ENCODE peak calls at places on chromosomes 7 and 10, in ten cellular contexts. One of them, this sample, is unnamed.
A peak's percentile ranks its signal among the peaks of the same experiment; 100 is the strongest.

GRCh38 chr10:89615824-89616223 is 29.2 kb downstream of the PANK1 start:
- DNase-seq in activated CD4-positive, alpha-beta T cell treated with anti-CD3 and anti-CD28 coated beads, Interleukin-2, amount 10 ng/mL, durations not matched to agents 7 days and 5 days: no peak
- DNase-seq in effector CD4-positive, alpha-beta T cell: no peak
- DNase-seq in activated gamma-delta T cell: no peak
- DNase-seq in NCI-H1105: no peak
- DNase-seq in Calu3: no peak
- DNase-seq in GM20000: no peak
- DNase-seq in mucosa of descending colon: no peak
- DNase-seq in colonic mucosa: no peak
- DNase-seq in Caki2: no peak
- DNase-seq in this sample: no peak

GRCh38 chr10:3624367-3624766 is 160.6 kb downstream of the KLF6 start:
- DNase-seq in activated CD4-positive, alpha-beta T cell treated with anti-CD3 and anti-CD28 coated beads, Interleukin-2, amount 10 ng/mL, durations not matched to agents 7 days and 5 days: no peak
- DNase-seq in effector CD4-positive, alpha-beta T cell: no peak
- DNase-seq in activated gamma-delta T cell: no peak
- DNase-seq in NCI-H1105: no peak
- DNase-seq in Calu3: no peak
- DNase-seq in GM20000: no peak
- DNase-seq in mucosa of descending colon: no peak
- DNase-seq in colonic mucosa: no peak
- DNase-seq in Caki2: no peak
- DNase-seq in this sample: no peak

GRCh38 chr10:97517096-97517750 is 18.5 kb downstream of the UBTD1 start:
- DNase-seq in activated CD4-positive, alpha-beta T cell treated with anti-CD3 and anti-CD28 coated beads, Interleukin-2, amount 10 ng/mL, durations not matched to agents 7 days and 5 days: no peak
- DNase-seq in effector CD4-positive, alpha-beta T cell: no peak
- DNase-seq in activated gamma-delta T cell: no peak
- DNase-seq in NCI-H1105: no peak
- DNase-seq in Calu3: no peak
- DNase-seq in GM20000: no peak
- DNase-seq in mucosa of descending colon: no peak
- DNase-seq in colonic mucosa: no peak
- DNase-seq in Caki2: no peak
- DNase-seq in this sample: no peak

GRCh38 chr10:7046615-7047014 is 364.2 kb downstream of the SFMBT2 start:
- DNase-seq in activated CD4-positive, alpha-beta T cell treated with anti-CD3 and anti-CD28 coated beads, Interleukin-2, amount 10 ng/mL, durations not matched to agents 7 days and 5 days: no peak
- DNase-seq in effector CD4-positive, alpha-beta T cell: no peak
- DNase-seq in activated gamma-delta T cell: no peak
- DNase-seq in NCI-H1105: no peak
- DNase-seq in Calu3: no peak
- DNase-seq in GM20000: no peak
- DNase-seq in mucosa of descending colon: no peak
- DNase-seq in colonic mucosa: no peak
- DNase-seq in Caki2: no peak
- DNase-seq in this sample: no peak

GRCh38 chr7:116633131-116633988 is 38.6 kb upstream of the MET start:
- DNase-seq in activated CD4-positive, alpha-beta T cell treated with anti-CD3 and anti-CD28 coated beads, Interleukin-2, amount 10 ng/mL, durations not matched to agents 7 days and 5 days: no peak
- DNase-seq in effector CD4-positive, alpha-beta T cell: no peak
- DNase-seq in activated gamma-delta T cell: no peak
- DNase-seq in NCI-H1105: no peak
- DNase-seq in Calu3: no peak
- DNase-seq in GM20000: peak; percentile 31
- DNase-seq in mucosa of descending colon: no peak
- DNase-seq in colonic mucosa: no peak
- DNase-seq in Caki2: peak; percentile 85
- DNase-seq in this sample: no peak

GRCh38 chr7:103632972-103633371 is 187.0 kb upstream of the SLC26A5 start:
- DNase-seq in activated CD4-positive, alpha-beta T cell treated with anti-CD3 and anti-CD28 coated beads, Interleukin-2, amount 10 ng/mL, durations not matched to agents 7 days and 5 days: no peak
- DNase-seq in effector CD4-positive, alpha-beta T cell: no peak
- DNase-seq in activated gamma-delta T cell: no peak
- DNase-seq in NCI-H1105: no peak
- DNase-seq in Calu3: no peak
- DNase-seq in GM20000: no peak
- DNase-seq in mucosa of descending colon: no peak
- DNase-seq in colonic mucosa: no peak
- DNase-seq in Caki2: no peak
- DNase-seq in this sample: no peak

GRCh38 chr7:73823257-73823656 is 7.5 kb upstream of the CLDN4 start:
- DNase-seq in activated CD4-positive, alpha-beta T cell treated with anti-CD3 and anti-CD28 coated beads, Interleukin-2, amount 10 ng/mL, durations not matched to agents 7 days and 5 days: no peak
- DNase-seq in effector CD4-positive, alpha-beta T cell: no peak
- DNase-seq in activated gamma-delta T cell: no peak
- DNase-seq in NCI-H1105: no peak
- DNase-seq in Calu3: no peak
- DNase-seq in GM20000: no peak
- DNase-seq in mucosa of descending colon: no peak
- DNase-seq in colonic mucosa: no peak
- DNase-seq in Caki2: no peak
- DNase-seq in this sample: no peak

GRCh38 chr7:15330943-15331342 is 230.9 kb downstream of the AGMO start:
- DNase-seq in activated CD4-positive, alpha-beta T cell treated with anti-CD3 and anti-CD28 coated beads, Interleukin-2, amount 10 ng/mL, durations not matched to agents 7 days and 5 days: no peak
- DNase-seq in effector CD4-positive, alpha-beta T cell: no peak
- DNase-seq in activated gamma-delta T cell: no peak
- DNase-seq in NCI-H1105: no peak
- DNase-seq in Calu3: no peak
- DNase-seq in GM20000: no peak
- DNase-seq in mucosa of descending colon: no peak
- DNase-seq in colonic mucosa: no peak
- DNase-seq in Caki2: no peak
- DNase-seq in this sample: no peak

GRCh38 chr10:55370021-55370420 is 569.0 kb upstream of the PCDH15 start:
- DNase-seq in activated CD4-positive, alpha-beta T cell treated with anti-CD3 and anti-CD28 coated beads, Interleukin-2, amount 10 ng/mL, durations not matched to agents 7 days and 5 days: no peak
- DNase-seq in effector CD4-positive, alpha-beta T cell: no peak
- DNase-seq in activated gamma-delta T cell: no peak
- DNase-seq in NCI-H1105: no peak
- DNase-seq in Calu3: no peak
- DNase-seq in GM20000: no peak
- DNase-seq in mucosa of descending colon: no peak
- DNase-seq in colonic mucosa: no peak
- DNase-seq in Caki2: no peak
- DNase-seq in this sample: no peak

GRCh38 chr7:111146136-111146535 is 55.2 kb downstream of the LRRN3 start:
- DNase-seq in activated CD4-positive, alpha-beta T cell treated with anti-CD3 and anti-CD28 coated beads, Interleukin-2, amount 10 ng/mL, durations not matched to agents 7 days and 5 days: no peak
- DNase-seq in effector CD4-positive, alpha-beta T cell: no peak
- DNase-seq in activated gamma-delta T cell: no peak
- DNase-seq in NCI-H1105: no peak
- DNase-seq in Calu3: no peak
- DNase-seq in GM20000: no peak
- DNase-seq in mucosa of descending colon: no peak
- DNase-seq in colonic mucosa: no peak
- DNase-seq in Caki2: no peak
- DNase-seq in this sample: no peak

GRCh38 chr10:6669269-6669859 is 89.3 kb upstream of the PRKCQ start:
- DNase-seq in activated CD4-positive, alpha-beta T cell treated with anti-CD3 and anti-CD28 coated beads, Interleukin-2, amount 10 ng/mL, durations not matched to agents 7 days and 5 days: peak; percentile 51
- DNase-seq in effector CD4-positive, alpha-beta T cell: no peak
- DNase-seq in activated gamma-delta T cell: no peak
- DNase-seq in NCI-H1105: no peak
- DNase-seq in Calu3: peak; percentile 37
- DNase-seq in GM20000: peak; percentile 32
- DNase-seq in mucosa of descending colon: peak; percentile 46
- DNase-seq in colonic mucosa: peak; percentile 21
- DNase-seq in Caki2: peak; percentile 35
- DNase-seq in this sample: no peak

GRCh38 chr7:74254858-74255379 is 720 bp upstream of the RFC2 start:
- DNase-seq in activated CD4-positive, alpha-beta T cell treated with anti-CD3 and anti-CD28 coated beads, Interleukin-2, amount 10 ng/mL, durations not matched to agents 7 days and 5 days: peak; percentile 17
- DNase-seq in effector CD4-positive, alpha-beta T cell: no peak
- DNase-seq in activated gamma-delta T cell: no peak
- DNase-seq in NCI-H1105: no peak
- DNase-seq in Calu3: no peak
- DNase-seq in GM20000: no peak
- DNase-seq in mucosa of descending colon: no peak
- DNase-seq in colonic mucosa: no peak
- DNase-seq in Caki2: no peak
- DNase-seq in this sample: no peak

GRCh38 chr7:80018941-80019808 is 115.5 kb upstream of the GNAI1 start:
- DNase-seq in activated CD4-positive, alpha-beta T cell treated with anti-CD3 and anti-CD28 coated beads, Interleukin-2, amount 10 ng/mL, durations not matched to agents 7 days and 5 days: peak; percentile 56
- DNase-seq in effector CD4-positive, alpha-beta T cell: no peak
- DNase-seq in activated gamma-delta T cell: no peak
- DNase-seq in NCI-H1105: peak; percentile 30
- DNase-seq in Calu3: peak; percentile 33
- DNase-seq in GM20000: peak; percentile 58
- DNase-seq in mucosa of descending colon: peak; percentile 22
- DNase-seq in colonic mucosa: peak; percentile 30
- DNase-seq in Caki2: peak; percentile 16
- DNase-seq in this sample: no peak

GRCh38 chr10:130453036-130453720 is 317.0 kb downstream of the GLRX3 start:
- DNase-seq in activated CD4-positive, alpha-beta T cell treated with anti-CD3 and anti-CD28 coated beads, Interleukin-2, amount 10 ng/mL, durations not matched to agents 7 days and 5 days: no peak
- DNase-seq in effector CD4-positive, alpha-beta T cell: no peak
- DNase-seq in activated gamma-delta T cell: no peak
- DNase-seq in NCI-H1105: no peak
- DNase-seq in Calu3: no peak
- DNase-seq in GM20000: no peak
- DNase-seq in mucosa of descending colon: no peak
- DNase-seq in colonic mucosa: no peak
- DNase-seq in Caki2: no peak
- DNase-seq in this sample: no peak

GRCh38 chr10:99331207-99331803 is 2.1 kb downstream of the CNNM1 start:
- DNase-seq in activated CD4-positive, alpha-beta T cell treated with anti-CD3 and anti-CD28 coated beads, Interleukin-2, amount 10 ng/mL, durations not matched to agents 7 days and 5 days: no peak
- DNase-seq in effector CD4-positive, alpha-beta T cell: no peak
- DNase-seq in activated gamma-delta T cell: no peak
- DNase-seq in NCI-H1105: no peak
- DNase-seq in Calu3: no peak
- DNase-seq in GM20000: no peak
- DNase-seq in mucosa of descending colon: no peak
- DNase-seq in colonic mucosa: no peak
- DNase-seq in Caki2: no peak
- DNase-seq in this sample: no peak

GRCh38 chr10:112631501-112632410 is 184.7 kb downstream of the VTI1A start:
- DNase-seq in activated CD4-positive, alpha-beta T cell treated with anti-CD3 and anti-CD28 coated beads, Interleukin-2, amount 10 ng/mL, durations not matched to agents 7 days and 5 days: no peak
- DNase-seq in effector CD4-positive, alpha-beta T cell: no peak
- DNase-seq in activated gamma-delta T cell: no peak
- DNase-seq in NCI-H1105: no peak
- DNase-seq in Calu3: peak; percentile 54
- DNase-seq in GM20000: no peak
- DNase-seq in mucosa of descending colon: no peak
- DNase-seq in colonic mucosa: no peak
- DNase-seq in Caki2: no peak
- DNase-seq in this sample: no peak

GRCh38 chr10:107072028-107072427 is 92.5 kb downstream of the SORCS1 start:
- DNase-seq in activated CD4-positive, alpha-beta T cell treated with anti-CD3 and anti-CD28 coated beads, Interleukin-2, amount 10 ng/mL, durations not matched to agents 7 days and 5 days: no peak
- DNase-seq in effector CD4-positive, alpha-beta T cell: no peak
- DNase-seq in activated gamma-delta T cell: no peak
- DNase-seq in NCI-H1105: no peak
- DNase-seq in Calu3: no peak
- DNase-seq in GM20000: no peak
- DNase-seq in mucosa of descending colon: no peak
- DNase-seq in colonic mucosa: no peak
- DNase-seq in Caki2: no peak
- DNase-seq in this sample: no peak

GRCh38 chr7:2820508-2820934 is 23.6 kb downstream of the GNA12 start:
- DNase-seq in activated CD4-positive, alpha-beta T cell treated with anti-CD3 and anti-CD28 coated beads, Interleukin-2, amount 10 ng/mL, durations not matched to agents 7 days and 5 days: no peak
- DNase-seq in effector CD4-positive, alpha-beta T cell: no peak
- DNase-seq in activated gamma-delta T cell: no peak
- DNase-seq in NCI-H1105: no peak
- DNase-seq in Calu3: peak; percentile 83
- DNase-seq in GM20000: no peak
- DNase-seq in mucosa of descending colon: peak; percentile 59
- DNase-seq in colonic mucosa: peak; percentile 44
- DNase-seq in Caki2: peak; percentile 86
- DNase-seq in this sample: no peak

GRCh38 chr10:22137542-22137941 is 80.3 kb downstream of the EBLN1 start:
- DNase-seq in activated CD4-positive, alpha-beta T cell treated with anti-CD3 and anti-CD28 coated beads, Interleukin-2, amount 10 ng/mL, durations not matched to agents 7 days and 5 days: no peak
- DNase-seq in effector CD4-positive, alpha-beta T cell: no peak
- DNase-seq in activated gamma-delta T cell: no peak
- DNase-seq in NCI-H1105: no peak
- DNase-seq in Calu3: no peak
- DNase-seq in GM20000: no peak
- DNase-seq in mucosa of descending colon: no peak
- DNase-seq in colonic mucosa: no peak
- DNase-seq in Caki2: no peak
- DNase-seq in this sample: no peak

GRCh38 chr7:12385364-12385786 is 18.3 kb downstream of the VWDE start:
- DNase-seq in activated CD4-positive, alpha-beta T cell treated with anti-CD3 and anti-CD28 coated beads, Interleukin-2, amount 10 ng/mL, durations not matched to agents 7 days and 5 days: no peak
- DNase-seq in effector CD4-positive, alpha-beta T cell: no peak
- DNase-seq in activated gamma-delta T cell: no peak
- DNase-seq in NCI-H1105: peak; percentile 71
- DNase-seq in Calu3: no peak
- DNase-seq in GM20000: no peak
- DNase-seq in mucosa of descending colon: no peak
- DNase-seq in colonic mucosa: no peak
- DNase-seq in Caki2: no peak
- DNase-seq in this sample: no peak

GRCh38 chr10:78438094-78438906 is 404.6 kb downstream of the RPS24 start:
- DNase-seq in activated CD4-positive, alpha-beta T cell treated with anti-CD3 and anti-CD28 coated beads, Interleukin-2, amount 10 ng/mL, durations not matched to agents 7 days and 5 days: no peak
- DNase-seq in effector CD4-positive, alpha-beta T cell: no peak
- DNase-seq in activated gamma-delta T cell: no peak
- DNase-seq in NCI-H1105: no peak
- DNase-seq in Calu3: no peak
- DNase-seq in GM20000: no peak
- DNase-seq in mucosa of descending colon: no peak
- DNase-seq in colonic mucosa: no peak
- DNase-seq in Caki2: no peak
- DNase-seq in this sample: no peak

GRCh38 chr7:149707448-149707886 is 65.9 kb downstream of the ZNF467 start:
- DNase-seq in activated CD4-positive, alpha-beta T cell treated with anti-CD3 and anti-CD28 coated beads, Interleukin-2, amount 10 ng/mL, durations not matched to agents 7 days and 5 days: no peak
- DNase-seq in effector CD4-positive, alpha-beta T cell: no peak
- DNase-seq in activated gamma-delta T cell: no peak
- DNase-seq in NCI-H1105: no peak
- DNase-seq in Calu3: no peak
- DNase-seq in GM20000: no peak
- DNase-seq in mucosa of descending colon: no peak
- DNase-seq in colonic mucosa: no peak
- DNase-seq in Caki2: no peak
- DNase-seq in this sample: no peak